ENCODE peak calls at places on chromosomes 1 and 21, in five cellular contexts. P is PC-3, I is GM12878, E is GM23338, R is PC-9. B is an unnamed sample.

GRCh38 chr1:83854456-83854855 is 144.5 kb downstream of the TTLL7 start:
- DNase-seq in R (no peak), I (no peak), P (no peak), E (no peak), B (no peak)

GRCh38 chr1:219149185-219149584 is 24.5 kb upstream of the LYPLAL1 start:
- DNase-seq in E (no peak), P (no peak), R (no peak), I (no peak), B (no peak)

GRCh38 chr1:17052038-17052437 is 1.8 kb downstream of the SDHB start:
- DNase-seq in R (no peak), I (no peak), P (no peak), E (no peak), B (no peak)

GRCh38 chr21:31730687-31731111 is 1.2 kb downstream of the SCAF4 start:
- DNase-seq in I (no peak), P (peak), E (peak), R (no peak), B (peak)

GRCh38 chr1:175499595-175500367 is 243.6 kb downstream of the TNR start:
- DNase-seq in I (no peak), P (no peak), R (no peak), E (no peak), B (no peak)

GRCh38 chr1:22184892-22185612 is 42.2 kb upstream of the WNT4 start:
- DNase-seq in E (peak), P (no peak), I (no peak), R (no peak), B (no peak)

GRCh38 chr1:3019516-3020051 is 1.7 kb upstream of the ACTRT2 start:
- DNase-seq in P (no peak), I (no peak), E (no peak), R (no peak), B (no peak)

GRCh38 chr1:235326719-235327558 is 1.0 kb downstream of the ARID4B start:
- DNase-seq in I (peak), R (peak), P (peak), E (peak), B (peak)

GRCh38 chr1:15242766-15243165 is 4.3 kb upstream of the FHAD1 start:
- DNase-seq in P (no peak), R (no peak), E (no peak), I (no peak), B (no peak)

GRCh38 chr1:164602480-164603093 is 43.6 kb downstream of the PBX1 start:
- DNase-seq in P (peak), I (no peak), E (peak), R (peak), B (no peak)

GRCh38 chr1:18581420-18581880 is 49.2 kb upstream of the PAX7 start:
- DNase-seq in P (peak), I (no peak), R (peak), E (peak), B (peak)

GRCh38 chr1:91806777-91807700 is 78.9 kb downstream of the TGFBR3 start:
- DNase-seq in E (peak), R (no peak), I (no peak), P (peak), B (no peak)

GRCh38 chr21:40662889-40663288 is 184.1 kb downstream of the DSCAM start:
- DNase-seq in P (no peak), I (no peak), E (no peak), R (no peak), B (no peak)

GRCh38 chr1:9275161-9275560 is 17.5 kb upstream of the SPSB1 start:
- DNase-seq in I (no peak), R (no peak), P (no peak), E (no peak), B (no peak)
- H2AFZ ChIP-seq in I (no peak), R (no peak), P (no peak), E (peak), B (no peak)

GRCh38 chr1:201468844-201469644 is at the start of gene PHLDA3:
- DNase-seq in P (peak), I (no peak), R (peak), E (peak), B (peak)

GRCh38 chr1:201471772-201472171 is 2.8 kb upstream of the PHLDA3 start:
- DNase-seq in P (peak), I (no peak), E (no peak), R (no peak), B (no peak)

GRCh38 chr1:201469645-201470074 is 672 bp upstream of the PHLDA3 start:
- DNase-seq in E (peak), P (no peak), R (no peak), I (no peak), B (no peak)

GRCh38 chr1:201468501-201468843 is 516 bp downstream of the PHLDA3 start:
- DNase-seq in R (no peak), E (peak), P (peak), I (no peak), B (peak)

GRCh38 chr1:201470581-201470980 is 1.6 kb upstream of the PHLDA3 start:
- DNase-seq in P (no peak), E (no peak), I (no peak), R (no peak), B (no peak)
- TF ChIP-seq EZH2 in P (no peak), E (no peak), I (no peak), R (no peak), B (no peak)

DNA sequence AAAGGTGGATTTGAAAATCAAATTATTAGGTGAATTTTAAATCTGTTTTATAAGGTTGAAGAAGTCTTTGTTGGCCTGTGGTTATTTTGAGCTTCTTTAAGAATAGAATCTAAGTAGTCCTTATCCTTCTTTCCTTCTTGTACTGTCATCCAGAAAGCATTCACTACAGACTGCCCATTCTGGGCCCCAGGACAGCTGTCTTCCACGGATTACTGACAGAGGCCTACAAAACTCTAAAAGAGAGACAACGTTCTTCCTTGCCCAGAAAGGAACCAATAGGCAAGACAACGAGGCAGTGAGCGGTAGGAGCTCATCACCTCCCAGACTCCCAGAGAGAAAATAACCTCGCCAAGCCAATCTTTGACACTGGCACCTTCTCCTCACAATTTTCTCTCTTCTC is 24.4 kb upstream of the PIGC start:
- DNase-seq in R (no peak), I (no peak), E (no peak), P (no peak), B (no peak)
- H2AFZ ChIP-seq in R (no peak), I (no peak), E (no peak), P (no peak), B (no peak)

GRCh38 chr21:33028759-33029511 is 3.2 kb downstream of the OLIG2 start:
- DNase-seq in E (peak), P (no peak), R (no peak), I (no peak), B (no peak)
- TF ChIP-seq EZH2 in E (peak), P (no peak), R (no peak), I (no peak), B (no peak)

DNA sequence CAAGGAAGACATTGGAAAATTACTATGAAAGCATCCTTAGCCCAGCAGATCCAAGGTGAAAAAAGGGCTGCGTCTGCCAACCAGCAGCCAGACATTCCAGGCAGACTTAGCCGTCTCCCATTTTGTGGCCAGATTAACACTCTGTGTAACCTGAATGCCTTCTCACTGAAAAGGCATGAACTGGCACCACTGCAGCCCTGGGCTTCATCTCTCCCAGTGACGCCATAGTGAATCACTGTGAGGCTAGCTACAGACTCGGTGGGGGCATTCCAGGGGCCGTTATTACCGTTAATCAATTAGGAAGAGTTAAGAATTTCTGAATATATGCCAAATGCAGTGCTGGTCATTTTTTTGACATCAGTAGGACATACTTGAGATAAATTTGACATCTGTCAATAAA is 627.4 kb downstream of the LMO4 start:
- DNase-seq in I (no peak), E (no peak), P (peak), R (peak), B (no peak)
- H2AFZ ChIP-seq in I (no peak), E (no peak), P (peak), R (no peak), B (no peak)

DNA sequence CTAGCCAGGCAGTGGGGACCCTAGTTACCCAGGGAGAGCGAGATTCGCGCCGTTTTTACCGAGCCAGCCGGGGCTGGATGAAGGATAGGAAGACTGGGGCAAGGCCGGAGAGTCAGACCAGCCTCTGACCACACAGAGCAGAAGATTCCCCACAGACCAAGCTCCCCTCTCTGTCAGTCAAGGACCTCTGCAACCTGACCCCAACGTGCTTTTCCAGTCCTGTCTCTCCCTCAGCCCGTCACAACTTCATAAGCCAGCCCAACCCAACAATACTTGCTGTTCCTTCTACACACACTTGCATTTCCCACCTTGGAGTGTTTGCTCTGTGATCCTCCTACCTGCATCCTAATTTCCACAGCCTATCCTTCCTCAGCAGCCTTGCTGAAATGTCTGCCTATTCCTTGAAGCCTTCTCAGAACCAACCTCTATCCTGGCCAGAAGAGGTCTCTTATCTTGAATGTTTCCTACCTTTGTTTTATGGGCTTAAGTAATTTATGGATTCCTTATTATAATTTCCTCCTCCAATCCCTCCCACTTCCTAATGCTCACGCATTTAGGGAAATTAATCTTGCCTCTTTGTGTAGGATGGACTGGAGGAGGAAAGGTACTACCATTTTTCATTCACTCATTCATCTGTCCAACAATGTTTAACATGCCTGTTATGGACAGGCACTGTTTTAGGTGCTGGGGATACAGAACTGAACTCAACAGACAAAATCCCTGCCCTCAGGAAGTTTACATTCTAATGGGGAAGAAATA is at the start of gene GSTM3:
- DNase-seq in I (no peak), P (peak), E (no peak), R (peak), B (no peak)
- TF ChIP-seq EZH2 in I (no peak), P (no peak), E (no peak), R (no peak), B (no peak)

GRCh38 chr1:24438423-24438901 is 22.9 kb downstream of the NIPAL3 start:
- DNase-seq in E (peak), R (no peak), I (no peak), P (no peak), B (no peak)
- H2AFZ ChIP-seq in E (no peak), R (no peak), I (no peak), P (no peak), B (no peak)

DNA sequence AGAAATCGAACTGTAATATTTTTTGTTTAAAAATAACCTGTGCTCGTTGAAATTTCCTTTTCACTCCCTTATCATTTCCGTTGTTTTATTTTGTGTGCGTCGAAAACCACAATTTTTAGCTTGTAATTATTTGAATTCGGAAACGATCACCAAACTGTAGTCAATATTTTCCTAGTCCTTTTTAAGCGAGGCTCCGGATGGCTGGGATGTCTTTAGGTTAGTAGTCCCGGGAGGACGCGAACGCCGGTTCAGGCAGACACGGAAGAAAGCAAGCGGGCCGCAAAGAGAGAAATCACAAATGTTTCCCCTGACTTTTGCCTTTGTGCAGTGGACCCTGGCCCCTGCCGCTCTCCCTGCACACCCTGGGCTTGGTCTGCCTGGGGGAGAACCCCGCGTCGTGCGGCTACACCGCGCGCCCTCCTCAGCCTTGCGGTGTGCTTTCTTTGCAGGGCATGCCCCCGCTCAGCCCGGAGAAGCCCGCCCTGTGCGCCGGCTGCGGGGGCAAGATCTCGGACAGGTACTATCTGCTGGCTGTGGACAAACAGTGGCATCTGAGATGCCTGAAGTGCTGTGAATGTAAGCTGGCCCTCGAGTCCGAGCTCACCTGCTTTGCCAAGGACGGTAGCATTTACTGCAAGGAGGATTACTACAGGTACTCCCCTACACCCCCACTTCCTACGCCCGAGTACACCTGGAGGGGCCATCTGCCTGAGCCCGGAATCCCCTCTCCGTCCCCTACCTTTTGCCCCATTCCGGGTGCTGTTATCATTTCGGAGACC is 2.5 kb downstream of the LHX9 start:
- DNase-seq in P (no peak), E (peak), R (no peak), I (no peak), B (no peak)
- TF ChIP-seq EZH2 in P (no peak), E (peak), R (no peak), I (no peak), B (no peak)

GRCh38 chr1:69765941-69766340 is 198.2 kb downstream of the LRRC7 start:
- DNase-seq in E (no peak), P (no peak), R (no peak), I (no peak), B (no peak)

DNA sequence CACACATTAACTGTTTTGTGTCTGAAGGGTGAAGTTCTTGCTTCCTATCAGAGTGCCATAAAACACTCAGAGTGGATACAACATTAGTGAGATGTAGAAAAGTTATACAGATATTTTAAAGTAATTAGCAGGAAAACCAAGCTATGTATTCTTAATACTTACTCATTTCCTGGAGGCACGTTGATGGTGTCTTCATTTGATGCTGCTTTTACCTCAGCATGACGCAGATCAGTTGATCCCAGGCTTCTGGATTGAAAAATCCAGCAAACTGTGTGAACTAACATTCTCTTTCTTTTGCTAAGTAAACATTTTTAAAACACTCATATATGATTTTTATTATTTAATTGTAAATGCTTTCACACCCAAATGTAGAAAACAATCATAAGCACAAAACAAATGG is 198.7 kb downstream of the LRRC7 start:
- DNase-seq in R (no peak), I (no peak), E (no peak), P (no peak), B (no peak)
- H2AFZ ChIP-seq in R (no peak), I (no peak), E (no peak), P (no peak), B (no peak)

B was measured in DND-41.